ENCODE peak calls at places on chromosomes 12 and 14, in seven cellular contexts. One of them, this sample, is unnamed.

GRCh38 chr14:78327426-78328210 is 157.4 kb downstream of the NRXN3 start:
- DNase-seq in MM.1S: no peak
- DNase-seq in left ventricle myocardium inferior: no peak
- DNase-seq in psoas muscle: no peak
- DNase-seq in lung: no peak
- DNase-seq in brain microvascular endothelial cell: no peak
- DNase-seq in mesendoderm: peak
- DNase-seq in this sample: no peak

GRCh38 chr12:110343921-110344555 is 59.5 kb downstream of the ANAPC7 start:
- DNase-seq in MM.1S: no peak
- DNase-seq in left ventricle myocardium inferior: no peak
- DNase-seq in psoas muscle: no peak
- DNase-seq in lung: no peak
- DNase-seq in brain microvascular endothelial cell: no peak
- DNase-seq in mesendoderm: no peak
- DNase-seq in this sample: no peak

GRCh38 chr14:97757491-97757890 is 960.3 kb downstream of the VRK1 start:
- DNase-seq in MM.1S: no peak
- DNase-seq in left ventricle myocardium inferior: no peak
- DNase-seq in psoas muscle: no peak
- DNase-seq in lung: no peak
- DNase-seq in brain microvascular endothelial cell: no peak
- DNase-seq in mesendoderm: peak
- DNase-seq in this sample: no peak

GRCh38 chr14:100541621-100542560 is 45.3 kb downstream of the BEGAIN start:
- DNase-seq in MM.1S: no peak
- DNase-seq in left ventricle myocardium inferior: no peak
- DNase-seq in psoas muscle: no peak
- DNase-seq in lung: no peak
- DNase-seq in brain microvascular endothelial cell: no peak
- DNase-seq in mesendoderm: no peak
- DNase-seq in this sample: no peak

GRCh38 chr14:90168425-90169105 is 87.8 kb upstream of the PSMC1 start:
- DNase-seq in MM.1S: no peak
- DNase-seq in left ventricle myocardium inferior: no peak
- DNase-seq in psoas muscle: no peak
- DNase-seq in lung: no peak
- DNase-seq in brain microvascular endothelial cell: peak
- DNase-seq in mesendoderm: peak
- DNase-seq in this sample: no peak

GRCh38 chr14:99572173-99572999 is 31.6 kb downstream of the CCDC85C start:
- DNase-seq in MM.1S: no peak
- DNase-seq in left ventricle myocardium inferior: no peak
- DNase-seq in psoas muscle: no peak
- DNase-seq in lung: no peak
- DNase-seq in brain microvascular endothelial cell: no peak
- DNase-seq in mesendoderm: peak
- DNase-seq in this sample: no peak

GRCh38 chr14:92340938-92341337 is 18.0 kb downstream of the SLC24A4 start:
- DNase-seq in MM.1S: no peak
- DNase-seq in left ventricle myocardium inferior: no peak
- DNase-seq in psoas muscle: no peak
- DNase-seq in lung: no peak
- DNase-seq in brain microvascular endothelial cell: no peak
- DNase-seq in mesendoderm: no peak
- DNase-seq in this sample: no peak

GRCh38 chr12:13198921-13199320 is 2.4 kb downstream of the EMP1 start:
- DNase-seq in MM.1S: no peak
- DNase-seq in left ventricle myocardium inferior: no peak
- DNase-seq in psoas muscle: peak
- DNase-seq in lung: no peak
- DNase-seq in brain microvascular endothelial cell: no peak
- DNase-seq in mesendoderm: no peak
- DNase-seq in this sample: no peak

GRCh38 chr14:55582741-55583140 is 2.7 kb downstream of the KTN1 start:
- DNase-seq in MM.1S: no peak
- DNase-seq in left ventricle myocardium inferior: no peak
- DNase-seq in psoas muscle: no peak
- DNase-seq in lung: no peak
- DNase-seq in brain microvascular endothelial cell: no peak
- DNase-seq in mesendoderm: no peak
- DNase-seq in this sample: no peak

GRCh38 chr12:122309564-122310121 is 43.3 kb upstream of the VPS33A start:
- DNase-seq in MM.1S: no peak
- DNase-seq in left ventricle myocardium inferior: no peak
- DNase-seq in psoas muscle: no peak
- DNase-seq in lung: no peak
- DNase-seq in brain microvascular endothelial cell: no peak
- DNase-seq in mesendoderm: peak
- DNase-seq in this sample: no peak

GRCh38 chr14:21309238-21309636 is 29.4 kb downstream of the RPGRIP1 start:
- DNase-seq in MM.1S: no peak
- DNase-seq in left ventricle myocardium inferior: no peak
- DNase-seq in psoas muscle: no peak
- DNase-seq in lung: no peak
- DNase-seq in brain microvascular endothelial cell: no peak
- DNase-seq in mesendoderm: no peak
- DNase-seq in this sample: no peak

GRCh38 chr14:58639842-58640484 is 2.2 kb downstream of the DACT1 start:
- DNase-seq in MM.1S: no peak
- DNase-seq in left ventricle myocardium inferior: no peak
- DNase-seq in psoas muscle: no peak
- DNase-seq in lung: peak
- DNase-seq in brain microvascular endothelial cell: peak
- DNase-seq in mesendoderm: peak
- DNase-seq in this sample: peak

GRCh38 chr14:60250318-60251035 is 1.5 kb downstream of the PPM1A start:
- DNase-seq in MM.1S: no peak
- DNase-seq in left ventricle myocardium inferior: no peak
- DNase-seq in psoas muscle: no peak
- DNase-seq in lung: no peak
- DNase-seq in brain microvascular endothelial cell: no peak
- DNase-seq in mesendoderm: peak
- DNase-seq in this sample: no peak

GRCh38 chr14:104265918-104266642 is 127.7 kb downstream of the KIF26A start:
- DNase-seq in MM.1S: no peak
- DNase-seq in left ventricle myocardium inferior: no peak
- DNase-seq in psoas muscle: no peak
- DNase-seq in lung: no peak
- DNase-seq in brain microvascular endothelial cell: no peak
- DNase-seq in mesendoderm: no peak
- DNase-seq in this sample: no peak

GRCh38 chr14:35403085-35403396 is 1.5 kb downstream of the NFKBIA start:
- DNase-seq in MM.1S: no peak
- DNase-seq in left ventricle myocardium inferior: peak
- DNase-seq in psoas muscle: peak
- DNase-seq in lung: no peak
- DNase-seq in brain microvascular endothelial cell: no peak
- DNase-seq in mesendoderm: no peak
- DNase-seq in this sample: no peak

GRCh38 chr12:64080319-64081008 is 141.6 kb downstream of the KICS2 start:
- DNase-seq in MM.1S: no peak
- DNase-seq in left ventricle myocardium inferior: no peak
- DNase-seq in psoas muscle: no peak
- DNase-seq in lung: no peak
- DNase-seq in brain microvascular endothelial cell: no peak
- DNase-seq in mesendoderm: peak
- DNase-seq in this sample: no peak

GRCh38 chr14:99513946-99514551 is 32.8 kb downstream of the CCNK start:
- DNase-seq in MM.1S: no peak
- DNase-seq in left ventricle myocardium inferior: no peak
- DNase-seq in psoas muscle: no peak
- DNase-seq in lung: no peak
- DNase-seq in brain microvascular endothelial cell: no peak
- DNase-seq in mesendoderm: no peak
- DNase-seq in this sample: no peak

GRCh38 chr14:31465113-31465512 is 7.8 kb upstream of the DTD2 start:
- DNase-seq in MM.1S: no peak
- DNase-seq in left ventricle myocardium inferior: no peak
- DNase-seq in psoas muscle: no peak
- DNase-seq in lung: no peak
- DNase-seq in brain microvascular endothelial cell: peak
- DNase-seq in mesendoderm: no peak
- DNase-seq in this sample: no peak

DNA sequence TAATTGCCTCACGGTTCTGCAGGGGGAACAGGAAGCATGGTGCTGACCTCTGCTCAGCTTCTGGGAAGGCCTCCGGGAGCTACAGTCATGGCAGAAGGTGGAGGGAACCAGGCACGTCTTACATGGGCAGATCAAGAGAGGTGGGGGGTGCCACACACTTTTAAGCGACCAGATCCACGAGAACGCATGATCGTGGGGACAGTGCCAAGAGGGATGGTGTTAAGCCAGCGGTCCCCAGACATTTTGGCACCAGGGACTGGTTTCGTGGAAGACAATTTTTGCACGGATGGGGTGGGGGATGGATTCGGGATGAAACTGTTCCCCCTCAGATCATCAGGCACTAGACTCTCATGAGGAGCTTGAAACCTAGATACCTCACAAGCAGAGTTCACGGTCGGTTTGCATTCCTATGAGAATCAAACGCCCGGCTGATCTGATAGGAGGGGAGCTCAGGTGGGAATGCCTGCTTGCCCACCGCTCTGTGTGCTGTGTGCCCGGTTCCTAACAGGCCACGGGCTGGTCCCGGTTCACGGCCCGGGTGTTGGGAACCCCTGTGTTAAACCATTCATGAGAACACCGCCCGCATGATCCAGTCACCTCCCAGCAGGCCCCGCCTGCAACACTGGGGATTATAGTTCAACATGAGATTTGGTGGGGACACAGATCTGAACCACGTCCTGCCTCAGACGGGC is 96.9 kb downstream of the ADGRD1 start:
- DNase-seq in MM.1S: no peak
- DNase-seq in left ventricle myocardium inferior: no peak
- DNase-seq in psoas muscle: no peak
- DNase-seq in lung: no peak
- DNase-seq in brain microvascular endothelial cell: no peak
- DNase-seq in mesendoderm: no peak
- DNase-seq in this sample: no peak
- H3K27ac ChIP-seq in MM.1S: no peak
- H3K27ac ChIP-seq in left ventricle myocardium inferior: peak
- H3K27ac ChIP-seq in psoas muscle: peak
- H3K27ac ChIP-seq in lung: no peak
- H3K27ac ChIP-seq in brain microvascular endothelial cell: no peak
- H3K27ac ChIP-seq in mesendoderm: no peak
- H3K27ac ChIP-seq in this sample: no peak

GRCh38 chr12:124837958-124838803 is 25.5 kb downstream of the SCARB1 start:
- DNase-seq in MM.1S: no peak
- DNase-seq in left ventricle myocardium inferior: peak
- DNase-seq in psoas muscle: peak
- DNase-seq in lung: peak
- DNase-seq in brain microvascular endothelial cell: peak
- DNase-seq in mesendoderm: peak
- DNase-seq in this sample: peak

GRCh38 chr12:124835652-124836410 is 27.8 kb downstream of the SCARB1 start:
- DNase-seq in MM.1S: no peak
- DNase-seq in left ventricle myocardium inferior: no peak
- DNase-seq in psoas muscle: no peak
- DNase-seq in lung: no peak
- DNase-seq in brain microvascular endothelial cell: no peak
- DNase-seq in mesendoderm: no peak
- DNase-seq in this sample: no peak

GRCh38 chr12:124836759-124837158 is 26.9 kb downstream of the SCARB1 start:
- DNase-seq in MM.1S: no peak
- DNase-seq in left ventricle myocardium inferior: no peak
- DNase-seq in psoas muscle: no peak
- DNase-seq in lung: no peak
- DNase-seq in brain microvascular endothelial cell: no peak
- DNase-seq in mesendoderm: no peak
- DNase-seq in this sample: no peak

GRCh38 chr12:124834822-124835221 is 28.8 kb downstream of the SCARB1 start:
- DNase-seq in MM.1S: no peak
- DNase-seq in left ventricle myocardium inferior: no peak
- DNase-seq in psoas muscle: no peak
- DNase-seq in lung: no peak
- DNase-seq in brain microvascular endothelial cell: no peak
- DNase-seq in mesendoderm: no peak
- DNase-seq in this sample: no peak

GRCh38 chr12:124837249-124837897 is 26.3 kb downstream of the SCARB1 start:
- DNase-seq in MM.1S: no peak
- DNase-seq in left ventricle myocardium inferior: no peak
- DNase-seq in psoas muscle: no peak
- DNase-seq in lung: no peak
- DNase-seq in brain microvascular endothelial cell: no peak
- DNase-seq in mesendoderm: no peak
- DNase-seq in this sample: no peak
- H3K27ac ChIP-seq in MM.1S: no peak
- H3K27ac ChIP-seq in left ventricle myocardium inferior: peak
- H3K27ac ChIP-seq in psoas muscle: peak
- H3K27ac ChIP-seq in lung: no peak
- H3K27ac ChIP-seq in brain microvascular endothelial cell: no peak
- H3K27ac ChIP-seq in mesendoderm: no peak
- H3K27ac ChIP-seq in this sample: no peak

DNA sequence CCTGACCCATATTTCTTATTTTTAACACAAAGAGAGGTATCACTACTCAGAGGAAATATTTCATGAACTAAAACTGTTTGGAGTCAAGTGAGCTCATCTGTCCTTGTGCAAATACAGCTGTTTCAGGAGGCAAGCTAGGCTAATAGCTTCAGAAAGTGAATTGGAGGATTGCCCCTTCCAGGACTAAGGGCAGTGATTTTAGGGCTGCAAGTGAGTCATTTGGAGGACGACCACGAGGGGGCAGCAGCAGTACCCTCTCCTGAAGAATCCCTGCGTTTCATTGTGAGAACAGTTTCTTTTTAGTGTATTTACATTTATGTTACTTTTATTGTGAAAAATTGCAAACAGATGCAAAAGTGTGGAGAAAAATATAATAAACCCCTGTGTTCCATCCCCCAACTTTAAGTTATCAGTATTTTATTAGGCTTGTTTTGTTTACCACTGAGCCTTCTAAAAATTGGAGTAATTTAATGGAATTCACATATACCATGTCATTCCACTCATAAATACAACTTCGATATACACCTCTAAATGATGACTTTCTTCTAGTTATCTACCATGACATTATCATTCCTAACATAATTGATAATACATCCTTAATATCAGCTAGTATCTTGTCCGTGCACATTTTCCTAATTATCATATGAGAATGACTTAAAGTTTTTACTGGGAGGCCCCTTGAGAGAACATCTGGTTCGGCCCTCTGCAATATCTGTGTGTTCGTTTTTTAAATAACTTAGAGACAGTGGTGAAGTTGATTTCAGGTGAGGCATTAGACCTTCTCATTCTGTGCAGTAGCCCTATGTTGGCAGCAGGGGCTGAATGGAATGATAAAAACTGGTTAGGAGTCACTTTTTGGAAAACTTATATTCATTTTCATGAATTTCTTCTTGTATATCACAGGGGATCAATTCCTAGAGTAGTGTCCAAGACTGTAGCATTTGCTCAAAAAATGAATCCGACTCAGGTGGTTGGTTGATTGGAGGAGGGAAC is 13.7 kb downstream of the FOXJ2 start:
- DNase-seq in MM.1S: peak
- DNase-seq in left ventricle myocardium inferior: peak
- DNase-seq in psoas muscle: peak
- DNase-seq in lung: peak
- DNase-seq in brain microvascular endothelial cell: peak
- DNase-seq in mesendoderm: peak
- DNase-seq in this sample: peak
- H3K27ac ChIP-seq in MM.1S: no peak
- H3K27ac ChIP-seq in left ventricle myocardium inferior: no peak
- H3K27ac ChIP-seq in psoas muscle: peak
- H3K27ac ChIP-seq in lung: no peak
- H3K27ac ChIP-seq in brain microvascular endothelial cell: no peak
- H3K27ac ChIP-seq in mesendoderm: no peak
- H3K27ac ChIP-seq in this sample: no peak

GRCh38 chr12:24911284-24911791 is 37.6 kb downstream of the BCAT1 start:
- DNase-seq in MM.1S: no peak
- DNase-seq in left ventricle myocardium inferior: no peak
- DNase-seq in psoas muscle: no peak
- DNase-seq in lung: no peak
- DNase-seq in brain microvascular endothelial cell: peak
- DNase-seq in mesendoderm: peak
- DNase-seq in this sample: peak
- H3K27ac ChIP-seq in MM.1S: no peak
- H3K27ac ChIP-seq in left ventricle myocardium inferior: no peak
- H3K27ac ChIP-seq in psoas muscle: no peak
- H3K27ac ChIP-seq in lung: no peak
- H3K27ac ChIP-seq in brain microvascular endothelial cell: peak
- H3K27ac ChIP-seq in mesendoderm: no peak
- H3K27ac ChIP-seq in this sample: peak